ENCODE peak calls at places on chromosomes 13 and 19, in eight cellular contexts. L, O, Q, G, N, K, M and Y are unnamed samples.

GRCh38 chr13:25237083-25237482 is 50.2 kb downstream of the MTMR6 start:
- DNase-seq in L (no peak), O (no peak), Q (no peak), G (no peak), N (no peak), K (no peak), M (no peak), Y (no peak)

GRCh38 chr13:112617754-112618375 is 29.9 kb upstream of the TUBGCP3 start:
- DNase-seq in L (no peak), O (no peak), Q (no peak), G (no peak), N (no peak), K (no peak), M (no peak), Y (no peak)

GRCh38 chr13:85383291-85383690 is 415.9 kb downstream of the SLITRK6 start:
- DNase-seq in L (no peak), O (no peak), Q (no peak), G (no peak), N (no peak), K (no peak), M (no peak), Y (no peak)

GRCh38 chr19:41882568-41883462 is at the start of gene ARHGEF1:
- DNase-seq in L (peak; percentile 35), O (peak; percentile 76), Q (no peak), G (no peak), N (peak; percentile 68), K (peak; percentile 63), M (no peak), Y (no peak)

GRCh38 chr19:54029930-54030490 is 33.7 kb downstream of the VSTM1 start:
- DNase-seq in L (peak; percentile 94), O (no peak), Q (no peak), G (peak; percentile 61), N (peak; percentile 25), K (peak; percentile 76), M (peak; percentile 74), Y (peak; percentile 27)

GRCh38 chr13:77580748-77581147 is 45.2 kb downstream of the SCEL start:
- DNase-seq in L (no peak), O (no peak), Q (no peak), G (no peak), N (no peak), K (no peak), M (no peak), Y (no peak)

GRCh38 chr13:96821971-96822370 is 172.3 kb downstream of the OXGR1 start:
- DNase-seq in L (no peak), O (no peak), Q (no peak), G (no peak), N (no peak), K (no peak), M (no peak), Y (no peak)

GRCh38 chr19:10706990-10707389 is 5.8 kb downstream of the QTRT1 start:
- DNase-seq in L (no peak), O (no peak), Q (no peak), G (no peak), N (no peak), K (no peak), M (no peak), Y (no peak)

GRCh38 chr13:79353698-79354097 is 52.4 kb downstream of the RBM26 start:
- DNase-seq in L (no peak), O (no peak), Q (no peak), G (no peak), N (no peak), K (no peak), M (no peak), Y (no peak)

GRCh38 chr13:23516706-23517105 is 53.5 kb upstream of the TNFRSF19 start:
- DNase-seq in L (no peak), O (no peak), Q (no peak), G (no peak), N (no peak), K (no peak), M (peak; percentile 14), Y (no peak)

GRCh38 chr19:41377977-41378707 is 1.8 kb downstream of the TMEM91 start:
- DNase-seq in L (no peak), O (no peak), Q (no peak), G (no peak), N (no peak), K (peak; percentile 32), M (no peak), Y (no peak)

GRCh38 chr13:43935878-43936277 is 56.2 kb downstream of the LACC1 start:
- DNase-seq in L (no peak), O (no peak), Q (no peak), G (no peak), N (no peak), K (no peak), M (peak; percentile 16), Y (no peak)

GRCh38 chr19:3821857-3822364 is 35.7 kb upstream of the MATK start:
- DNase-seq in L (peak; percentile 29), O (no peak), Q (no peak), G (no peak), N (peak; percentile 56), K (peak; percentile 87), M (peak; percentile 8), Y (no peak)

GRCh38 chr19:12759686-12760085 is 8.1 kb downstream of the BEST2 start:
- DNase-seq in L (no peak), O (no peak), Q (no peak), G (no peak), N (no peak), K (no peak), M (no peak), Y (no peak)

GRCh38 chr19:19214892-19215291 is 3.1 kb downstream of the NCAN start:
- DNase-seq in L (peak; percentile 42), O (no peak), Q (no peak), G (no peak), N (no peak), K (peak; percentile 98), M (peak; percentile 31), Y (no peak)

GRCh38 chr13:79141082-79141481 is 265.0 kb downstream of the RBM26 start:
- DNase-seq in L (no peak), O (no peak), Q (no peak), G (no peak), N (no peak), K (no peak), M (no peak), Y (no peak)

GRCh38 chr19:48325265-48325910 is at the start of gene EMP3:
- DNase-seq in L (peak; percentile 56), O (peak; percentile 95), Q (peak; percentile 63), G (peak; percentile 70), N (peak; percentile 76), K (peak; percentile 75), M (peak; percentile 95), Y (peak; percentile 77)

GRCh38 chr13:97028441-97029299 is 34.4 kb upstream of the OXGR1 start:
- DNase-seq in L (peak; percentile 76), O (no peak), Q (no peak), G (peak; percentile 14), N (peak; percentile 48), K (peak; percentile 76), M (peak; percentile 62), Y (no peak)

DNA sequence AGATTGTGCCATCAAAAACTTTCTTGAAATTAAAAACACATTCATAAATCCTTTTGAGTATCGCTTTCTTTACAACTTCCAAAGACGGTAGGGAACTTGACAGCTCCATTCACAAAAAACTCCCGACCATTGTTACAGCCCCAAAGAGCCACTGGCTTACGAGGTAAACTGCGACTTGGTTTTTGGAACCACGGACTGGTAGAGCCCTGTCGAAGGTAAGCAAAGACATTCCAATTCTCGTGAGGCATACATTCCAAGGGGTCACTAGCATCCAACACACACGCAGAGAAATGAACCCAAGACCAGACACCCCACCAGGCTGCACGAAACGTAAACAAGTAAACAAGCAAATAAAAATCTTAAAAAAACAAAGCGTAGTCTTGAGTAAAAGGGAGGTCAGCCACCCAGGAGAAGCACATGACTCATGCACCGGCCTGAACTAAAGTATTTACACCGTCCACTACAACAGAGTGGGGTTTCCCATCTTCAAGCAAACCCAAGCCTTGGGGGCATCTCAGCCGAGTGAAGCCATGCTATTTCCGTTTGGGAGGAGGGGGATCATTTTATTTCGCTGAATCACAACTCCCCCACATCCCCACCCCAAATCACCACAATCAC is 1.4 kb downstream of the BRD4 start:
- DNase-seq in L (peak; percentile 70), O (no peak), Q (peak; percentile 55), G (no peak), N (no peak), K (no peak), M (peak; percentile 64), Y (no peak)
- TF ChIP-seq CTCF in L (no peak), O (no peak), Q (no peak), G (no peak), N (no peak), K (no peak), M (no peak), Y (no peak)

GRCh38 chr13:30792257-30793000 is 57.1 kb downstream of the ALOX5AP start:
- DNase-seq in L (peak; percentile 91), O (peak; percentile 89), Q (peak; percentile 72), G (peak; percentile 83), N (peak; percentile 83), K (peak; percentile 69), M (peak; percentile 95), Y (peak; percentile 95)
- TF ChIP-seq CTCF in L (peak; percentile 26), O (peak; percentile 13), Q (peak; percentile 79), G (peak; percentile 55), N (peak; percentile 26), K (no peak), M (peak; percentile 75), Y (peak; percentile 62)

DNA sequence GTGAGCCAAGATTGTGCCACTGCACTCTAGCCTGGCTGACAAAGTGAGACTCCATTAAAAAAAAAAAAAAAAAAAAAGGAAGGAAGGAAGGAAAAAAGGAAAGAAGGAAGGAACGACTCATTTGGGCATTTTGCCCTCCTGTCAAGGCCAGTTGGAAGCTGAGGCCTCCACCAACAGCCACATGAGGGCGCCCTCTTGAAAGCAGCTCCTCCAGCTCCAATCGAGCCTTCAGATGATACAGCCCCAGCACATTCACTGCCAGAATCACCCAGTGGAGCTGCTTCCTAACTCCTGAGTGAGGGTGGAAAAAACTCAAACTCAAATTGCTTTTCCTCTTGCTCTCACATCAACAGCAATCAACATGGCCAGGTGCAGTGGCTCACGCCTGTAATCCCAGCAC is 40.9 kb downstream of the GNG7 start:
- DNase-seq in L (peak; percentile 7), O (no peak), Q (no peak), G (no peak), N (no peak), K (no peak), M (no peak), Y (no peak)
- TF ChIP-seq CTCF in L (peak; percentile 35), O (no peak), Q (no peak), G (peak; percentile 30), N (no peak), K (no peak), M (no peak), Y (no peak)

GRCh38 chr13:27288397-27288796 is 17.8 kb downstream of the RASL11A start:
- DNase-seq in L (no peak), O (no peak), Q (no peak), G (no peak), N (no peak), K (no peak), M (no peak), Y (no peak)

GRCh38 chr13:27289016-27289665 is 18.5 kb downstream of the RASL11A start:
- DNase-seq in L (no peak), O (no peak), Q (no peak), G (no peak), N (no peak), K (no peak), M (no peak), Y (no peak)

GRCh38 chr13:27293051-27293691 is 22.5 kb downstream of the RASL11A start:
- DNase-seq in L (no peak), O (no peak), Q (no peak), G (no peak), N (no peak), K (no peak), M (no peak), Y (no peak)

GRCh38 chr13:27293873-27294515 is 23.4 kb downstream of the RASL11A start:
- DNase-seq in L (no peak), O (no peak), Q (no peak), G (no peak), N (no peak), K (no peak), M (no peak), Y (no peak)

GRCh38 chr13:27290715-27291114 is 20.1 kb downstream of the RASL11A start:
- DNase-seq in L (no peak), O (no peak), Q (no peak), G (no peak), N (no peak), K (no peak), M (no peak), Y (no peak)
- TF ChIP-seq CTCF in L (no peak), O (no peak), Q (no peak), G (no peak), N (no peak), K (no peak), M (no peak), Y (no peak)